ENCODE peak calls at places on chromosomes 1 and 21, in four cellular contexts. I is IMR-90, G is H9, K is H1. Q is an unnamed sample. For H3K4me1, the result is how much of the 10 kb centered on the place peaks cover.

GRCh38 chr1:226134170-226135058 is 52.1 kb downstream of the ACBD3 start:
- DNase-seq in K (peak), I (no peak), G (no peak), Q (no peak)

GRCh38 chr1:53376041-53376461 is 48.2 kb upstream of the LRP8 start:
- DNase-seq in K (peak), G (peak), I (no peak), Q (no peak)

GRCh38 chr1:208278638-208279037 is 34.5 kb upstream of the PLXNA2 start:
- DNase-seq in K (no peak), G (no peak), I (no peak), Q (peak)

GRCh38 chr1:156801409-156802121 is 15.1 kb downstream of the SH2D2A start:
- DNase-seq in G (no peak), K (no peak), I (peak), Q (no peak)

GRCh38 chr1:85295006-85295431 is 18.6 kb upstream of the BCL10 start:
- DNase-seq in K (no peak), I (peak), G (no peak), Q (no peak)

GRCh38 chr1:115107501-115108260 is 18.4 kb upstream of the TSPAN2 start:
- DNase-seq in K (no peak), I (peak), G (no peak), Q (no peak)

GRCh38 chr1:197100677-197101076 is 33.6 kb upstream of the F13B start:
- DNase-seq in I (no peak), G (no peak), K (no peak), Q (no peak)

GRCh38 chr1:79531790-79532189 is 525.3 kb upstream of the ADGRL4 start:
- DNase-seq in I (no peak), G (no peak), K (no peak), Q (no peak)

GRCh38 chr1:9867408-9868243 is 42.4 kb downstream of the CTNNBIP1 start:
- DNase-seq in G (peak), K (peak), I (peak), Q (peak)

GRCh38 chr1:113980120-113980519 is 846 bp downstream of the OLFML3 start:
- DNase-seq in I (peak), K (no peak), G (no peak), Q (no peak)

GRCh38 chr1:38000529-38001453 is 4.5 kb downstream of the FHL3 start:
- DNase-seq in G (peak), I (peak), K (peak), Q (peak)

GRCh38 chr1:3477241-3478109 is 23.0 kb downstream of the ARHGEF16 start:
- DNase-seq in K (no peak), G (no peak), I (no peak), Q (peak)

GRCh38 chr1:44571712-44572571 is 102.3 kb downstream of the TMEM53 start:
- DNase-seq in K (no peak), G (no peak), I (no peak), Q (no peak)

GRCh38 chr1:10896673-10897072 is 100.2 kb upstream of the CASZ1 start:
- DNase-seq in G (no peak), I (no peak), K (no peak), Q (no peak)

GRCh38 chr1:10899490-10900264 is 103.2 kb upstream of the CASZ1 start:
- DNase-seq in G (no peak), K (no peak), I (no peak), Q (no peak)

GRCh38 chr1:10898921-10899320 is 102.5 kb upstream of the CASZ1 start:
- DNase-seq in G (peak), K (no peak), I (no peak), Q (no peak)

GRCh38 chr1:10897981-10898728 is 101.7 kb upstream of the CASZ1 start:
- DNase-seq in K (no peak), G (peak), I (no peak), Q (no peak)

GRCh38 chr1:10897321-10897980 is 101.0 kb upstream of the CASZ1 start:
- DNase-seq in G (no peak), I (no peak), K (no peak), Q (no peak)
- H3K56ac ChIP-seq in G (no peak), I (no peak), K (no peak), Q (peak)

GRCh38 chr1:214549604-214550338 is 1.6 kb downstream of the PTPN14 start:
- DNase-seq in K (no peak), G (no peak), I (peak), Q (peak)
- H3K4ac ChIP-seq in K (no peak), G (no peak), I (peak), Q (no peak)

GRCh38 chr21:42236014-42236413 is 17.1 kb downstream of the ABCG1 start:
- DNase-seq in K (no peak), G (no peak), I (no peak), Q (peak)
- H3K4me1 ChIP-seq in K (under half), G (under half), I (under half), Q (under half)

GRCh38 chr1:66599899-66600737 is 66.2 kb downstream of the SGIP1 start:
- DNase-seq in K (no peak), I (no peak), G (no peak), Q (no peak)

GRCh38 chr1:66597500-66597899 is 63.5 kb downstream of the SGIP1 start:
- DNase-seq in G (no peak), I (no peak), K (no peak), Q (no peak)

GRCh38 chr1:66599346-66599745 is 65.4 kb downstream of the SGIP1 start:
- DNase-seq in K (no peak), G (no peak), I (no peak), Q (no peak)

GRCh38 chr1:66596191-66596590 is 62.2 kb downstream of the SGIP1 start:
- DNase-seq in K (no peak), I (no peak), G (no peak), Q (no peak)

GRCh38 chr1:66598670-66599069 is 64.7 kb downstream of the SGIP1 start:
- DNase-seq in I (peak), G (no peak), K (no peak), Q (peak)
- H3K56ac ChIP-seq in I (peak), G (no peak), K (no peak), Q (no peak)

DNA sequence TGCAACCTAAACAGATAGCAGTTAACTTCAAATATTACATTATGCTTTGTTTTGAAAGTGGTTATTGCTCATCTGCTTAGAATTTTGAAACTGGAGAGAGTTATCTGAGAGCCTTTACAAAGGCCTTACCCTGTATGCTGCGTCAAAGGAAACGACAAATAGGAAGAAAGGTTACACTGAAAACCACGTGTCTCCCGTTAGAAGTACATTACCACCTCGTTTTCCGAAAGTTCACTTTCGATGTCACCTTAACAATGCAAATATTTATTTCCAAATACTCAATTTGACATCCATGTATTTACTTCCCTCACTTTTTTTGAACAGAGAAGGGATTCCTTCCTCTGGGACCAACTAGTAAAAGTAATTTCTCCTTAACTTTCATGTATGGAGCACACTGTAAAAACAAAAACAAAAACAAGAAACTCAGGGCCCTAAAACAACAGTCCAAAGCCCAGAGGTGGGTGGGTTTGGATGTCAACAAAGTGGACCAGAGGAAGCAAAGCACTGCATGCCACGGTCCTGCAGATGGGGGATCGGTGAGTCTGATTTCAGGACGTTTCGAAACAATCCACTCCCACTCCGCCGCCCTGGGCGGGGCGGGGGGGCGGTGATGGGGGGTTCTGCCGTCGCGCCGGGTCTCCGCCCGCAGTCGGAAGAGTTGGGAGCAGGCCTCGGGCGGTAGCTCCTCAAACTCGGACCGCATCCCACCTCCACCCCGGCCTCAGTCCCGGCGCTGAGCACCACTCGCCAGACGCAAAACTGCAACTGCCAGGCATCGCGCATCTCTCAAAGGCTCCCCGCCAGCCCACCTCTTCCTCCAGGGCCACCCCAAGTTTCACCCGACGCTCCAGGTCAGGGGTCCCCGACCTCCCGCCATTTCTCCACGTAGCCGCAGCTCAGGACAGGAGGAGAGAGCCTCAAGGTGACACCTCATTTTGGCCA is 841 bp downstream of the ADSS2 start:
- DNase-seq in G (peak), K (no peak), I (peak), Q (peak)
- H3K4ac ChIP-seq in G (peak), K (peak), I (peak), Q (peak)

DNA sequence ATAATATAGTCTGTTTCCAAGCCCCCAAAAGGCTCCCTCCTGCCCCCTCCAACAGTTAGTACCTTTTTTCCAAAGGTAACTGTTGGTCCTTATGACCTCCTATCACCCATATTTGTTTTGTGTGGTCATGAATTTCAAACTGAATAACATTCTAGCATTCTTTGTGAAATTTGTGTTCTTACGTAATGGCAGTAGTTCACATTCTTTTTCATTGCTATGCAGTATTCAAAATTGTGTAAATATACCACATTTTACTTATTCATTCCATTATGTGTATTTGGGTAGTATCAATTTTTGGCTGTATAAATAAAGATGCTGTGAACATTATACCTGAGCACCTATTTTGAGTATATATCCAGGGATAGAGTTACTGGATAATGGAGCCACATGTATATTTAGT is 13.4 kb downstream of the RNF11 start:
- DNase-seq in I (no peak), K (no peak), G (no peak), Q (no peak)
- H3K4me1 ChIP-seq in I (under half), K (under half), G (under half), Q (under half)

GRCh38 chr1:80988896-80989295 is 811.8 kb upstream of the ADGRL2 start:
- DNase-seq in K (no peak), G (no peak), I (no peak), Q (no peak)
- H3K56ac ChIP-seq in K (no peak), G (no peak), I (no peak), Q (no peak)

DNA sequence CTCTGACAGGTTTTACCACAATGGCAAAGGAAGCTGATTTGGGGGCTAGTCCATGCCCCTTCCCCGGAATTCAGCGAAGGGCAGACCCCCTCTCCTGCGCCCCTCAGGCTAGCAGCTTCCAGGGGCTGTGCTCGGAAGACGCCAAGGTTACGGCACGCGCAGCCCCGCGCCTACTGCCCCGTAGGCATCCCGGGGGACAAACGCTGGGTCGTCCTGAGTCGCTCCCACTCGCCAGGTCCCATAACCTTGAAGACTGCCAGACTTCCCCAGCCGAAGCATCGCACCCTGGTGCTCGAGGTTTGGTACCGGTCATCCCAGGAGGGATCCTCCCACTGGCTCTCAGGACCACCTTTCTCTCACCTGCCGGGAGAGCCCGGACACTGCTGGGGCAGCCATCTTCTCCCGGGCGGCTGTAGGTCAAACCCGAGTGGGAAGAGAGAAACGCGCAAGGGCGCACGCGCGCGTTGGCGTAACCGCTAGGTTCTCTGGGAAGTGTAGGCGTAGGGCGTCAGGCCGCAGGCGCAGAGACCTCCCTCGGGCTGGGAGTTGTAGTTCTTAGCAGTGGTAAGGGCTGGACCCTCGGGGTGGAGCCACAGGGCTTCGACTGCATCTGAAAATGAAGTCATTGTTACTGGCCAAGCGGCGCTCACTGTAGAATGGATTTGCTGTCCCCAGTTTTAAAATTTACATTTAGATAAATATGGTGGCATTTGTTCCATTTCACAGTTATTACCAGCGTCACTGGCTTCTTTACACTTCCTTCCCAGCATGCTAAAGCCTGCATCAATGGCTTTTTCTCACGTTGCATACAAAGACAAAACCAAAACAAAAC is at the start of gene ATP5PO:
- DNase-seq in K (peak), G (peak), I (peak), Q (peak)
- H3K4ac ChIP-seq in K (peak), G (no peak), I (peak), Q (peak)

Q was measured in mesendoderm.